ENCODE peak calls at places on chromosomes 16 and 17, in ten cellular contexts. C is GDM1; B is BE2C; V is activated CD8-positive, alpha-beta memory T cell treated with anti-CD3 and anti-CD28 coated beads for 1 hour; Q is epithelial cell of prostate; Z is heart left ventricle; K is neural progenitor cell; R is fibroblast of mammary gland; G is fibroblast of the conjunctiva; Y is endothelial cell of umbilical vein. W is an unnamed sample.
A peak's percentile ranks its signal among the peaks of the same experiment; 100 is the strongest.

GRCh38 chr17:29835438-29836351 is 94.3 kb downstream of the SSH2 start:
- DNase-seq in C (no peak), B (no peak), V (no peak), Q (no peak), Z (no peak), K (no peak), R (peak; percentile 72), G (no peak), Y (no peak), W (no peak)

GRCh38 chr17:78044280-78044835 is 84.2 kb downstream of the TMC6 start:
- DNase-seq in C (no peak), B (no peak), V (no peak), Q (no peak), Z (no peak), K (no peak), R (peak; percentile 34), G (no peak), Y (no peak), W (no peak)

GRCh38 chr16:1706386-1707192 is 594 bp downstream of the MAPK8IP3 start:
- DNase-seq in C (no peak), B (peak; percentile 57), V (no peak), Q (no peak), Z (no peak), K (peak; percentile 44), R (no peak), G (no peak), Y (no peak), W (no peak)

GRCh38 chr17:278055-279028 is 74.3 kb downstream of the RPH3AL start:
- DNase-seq in C (no peak), B (no peak), V (no peak), Q (no peak), Z (peak; percentile 5), K (no peak), R (no peak), G (no peak), Y (no peak), W (peak; percentile 24)

GRCh38 chr17:74153821-74154430 is 49.6 kb upstream of the RPL38 start:
- DNase-seq in C (no peak), B (no peak), V (no peak), Q (no peak), Z (no peak), K (no peak), R (no peak), G (no peak), Y (no peak), W (no peak)

GRCh38 chr16:2584742-2585650 is 47.2 kb downstream of the PDPK1 start:
- DNase-seq in C (no peak), B (no peak), V (no peak), Q (no peak), Z (peak; percentile 68), K (no peak), R (peak; percentile 36), G (no peak), Y (no peak), W (peak; percentile 65)

GRCh38 chr17:65564793-65565192 is 3.3 kb upstream of the AXIN2 start:
- DNase-seq in C (no peak), B (no peak), V (no peak), Q (no peak), Z (peak; percentile 72), K (peak; percentile 52), R (no peak), G (no peak), Y (no peak), W (no peak)

GRCh38 chr17:15364615-15365014 is 23.2 kb upstream of the TEKT3 start:
- DNase-seq in C (no peak), B (no peak), V (no peak), Q (no peak), Z (peak; percentile 47), K (no peak), R (peak; percentile 25), G (no peak), Y (no peak), W (peak; percentile 71)

GRCh38 chr16:78761427-78761826 is 662.0 kb downstream of the WWOX start:
- DNase-seq in C (no peak), B (no peak), V (no peak), Q (no peak), Z (no peak), K (peak; percentile 58), R (no peak), G (no peak), Y (no peak), W (no peak)

GRCh38 chr16:68126395-68126794 is 41.2 kb downstream of the NFATC3 start:
- DNase-seq in C (no peak), B (no peak), V (no peak), Q (no peak), Z (no peak), K (no peak), R (peak; percentile 22), G (no peak), Y (no peak), W (no peak)

GRCh38 chr16:53035176-53035942 is 17.3 kb downstream of the CHD9NB start:
- DNase-seq in C (no peak), B (no peak), V (no peak), Q (no peak), Z (no peak), K (no peak), R (no peak), G (no peak), Y (no peak), W (no peak)

GRCh38 chr17:29569245-29569950 is 897 bp downstream of the TP53I13 start:
- DNase-seq in C (no peak), B (no peak), V (no peak), Q (no peak), Z (no peak), K (peak; percentile 15), R (no peak), G (no peak), Y (no peak), W (peak; percentile 37)

GRCh38 chr17:74480290-74480689 is 13.9 kb downstream of the CD300A start:
- DNase-seq in C (no peak), B (no peak), V (no peak), Q (no peak), Z (no peak), K (no peak), R (no peak), G (no peak), Y (no peak), W (peak; percentile 32)

GRCh38 chr16:70294385-70295029 is 4.5 kb upstream of the DDX19B start:
- DNase-seq in C (no peak), B (no peak), V (no peak), Q (no peak), Z (no peak), K (no peak), R (no peak), G (no peak), Y (no peak), W (peak; percentile 42)

GRCh38 chr17:48985436-48986245 is 11.5 kb upstream of the IGF2BP1 start:
- DNase-seq in C (no peak), B (no peak), V (no peak), Q (no peak), Z (no peak), K (no peak), R (no peak), G (no peak), Y (no peak), W (no peak)

GRCh38 chr16:29922326-29922725 is 3.7 kb downstream of the KCTD13 start:
- DNase-seq in C (no peak), B (no peak), V (no peak), Q (no peak), Z (no peak), K (no peak), R (no peak), G (no peak), Y (no peak), W (no peak)

GRCh38 chr16:2702871-2703745 is 16.9 kb downstream of the PRSS27 start:
- DNase-seq in C (no peak), B (no peak), V (no peak), Q (no peak), Z (peak; percentile 78), K (no peak), R (no peak), G (no peak), Y (no peak), W (no peak)

GRCh38 chr16:25172831-25173230 is 43.9 kb upstream of the AQP8 start:
- DNase-seq in C (no peak), B (no peak), V (no peak), Q (no peak), Z (no peak), K (no peak), R (no peak), G (no peak), Y (no peak), W (no peak)

GRCh38 chr16:89821438-89822187 is 5.2 kb upstream of the FANCA start:
- DNase-seq in C (no peak), B (no peak), V (no peak), Q (no peak), Z (no peak), K (no peak), R (no peak), G (no peak), Y (no peak), W (no peak)

GRCh38 chr17:27956601-27957445 is 63.7 kb upstream of the LYRM9 start:
- DNase-seq in C (no peak), B (peak; percentile 3), V (no peak), Q (no peak), Z (no peak), K (no peak), R (peak; percentile 8), G (no peak), Y (no peak), W (no peak)

GRCh38 chr17:53168413-53168812 is 654.3 kb upstream of the KIF2B start:
- DNase-seq in C (no peak), B (no peak), V (no peak), Q (no peak), Z (no peak), K (no peak), R (no peak), G (no peak), Y (no peak), W (no peak)

GRCh38 chr16:48948911-48949310 is 332.7 kb downstream of the CBLN1 start:
- DNase-seq in C (no peak), B (no peak), V (no peak), Q (no peak), Z (no peak), K (no peak), R (no peak), G (no peak), Y (no peak), W (no peak)

GRCh38 chr16:11015607-11016006 is 71.2 kb downstream of the CLEC16A start:
- DNase-seq in C (no peak), B (no peak), V (no peak), Q (no peak), Z (no peak), K (no peak), R (no peak), G (no peak), Y (no peak), W (no peak)

GRCh38 chr16:84700518-84701277 is 898 bp downstream of the USP10 start:
- DNase-seq in C (no peak), B (peak; percentile 19), V (no peak), Q (no peak), Z (no peak), K (peak; percentile 70), R (peak; percentile 29), G (no peak), Y (peak; percentile 46), W (no peak)

GRCh38 chr17:6831662-6832263 is at the start of gene TEKT1:
- DNase-seq in C (no peak), B (peak; percentile 45), V (peak; percentile 35), Q (no peak), Z (peak; percentile 67), K (peak; percentile 97), R (peak; percentile 74), G (peak; percentile 38), Y (peak; percentile 67), W (peak; percentile 86)

GRCh38 chr16:54936979-54937672 is 6.5 kb downstream of the IRX5 start:
- DNase-seq in C (no peak), B (no peak), V (no peak), Q (no peak), Z (peak; percentile 61), K (peak; percentile 93), R (peak; percentile 65), G (no peak), Y (peak; percentile 24), W (no peak)

GRCh38 chr17:40450175-40450574 is 6.9 kb downstream of the IGFBP4 start:
- DNase-seq in C (peak; percentile 34), B (peak; percentile 40), V (no peak), Q (no peak), Z (no peak), K (peak; percentile 49), R (peak; percentile 69), G (no peak), Y (peak; percentile 65), W (no peak)

W was measured in aorta.